ENCODE peak calls at places on chromosomes 7 and 10, in four cellular contexts. S, Q, F and Y are unnamed samples.

GRCh38 chr7:30278849-30279505 is 5.4 kb upstream of the ZNRF2 start:
- DNase-seq in F (no peak), Q (no peak), S (no peak), Y (no peak)

GRCh38 chr10:102410427-102411073 is 8.0 kb downstream of the PSD start:
- DNase-seq in S (peak), F (no peak), Q (no peak), Y (no peak)

GRCh38 chr10:65793738-65794425 is 1132.0 kb upstream of the LRRTM3 start:
- DNase-seq in F (no peak), Q (no peak), S (no peak), Y (no peak)

GRCh38 chr7:22723171-22723601 is 3.8 kb upstream of the IL6 start:
- DNase-seq in S (peak), F (no peak), Q (peak), Y (no peak)

GRCh38 chr10:46251857-46252847 is 34.6 kb upstream of the ANTXRL start:
- DNase-seq in F (no peak), S (peak), Q (no peak), Y (no peak)

GRCh38 chr7:946256-946996 is 8.1 kb downstream of the ADAP1 start:
- DNase-seq in Q (no peak), S (peak), F (no peak), Y (no peak)

GRCh38 chr10:93894516-93895378 is 969 bp downstream of the SLC35G1 start:
- DNase-seq in S (no peak), F (no peak), Q (no peak), Y (no peak)

GRCh38 chr10:73110345-73110849 is at the start of gene NUDT13:
- DNase-seq in Q (peak), F (peak), S (peak), Y (no peak)

GRCh38 chr7:36602975-36603887 is 121.1 kb downstream of the AOAH start:
- DNase-seq in Q (no peak), F (no peak), S (no peak), Y (no peak)

GRCh38 chr10:87095241-87095945 is 387 bp downstream of the SHLD2 start:
- DNase-seq in F (peak), S (peak), Q (peak), Y (no peak)

GRCh38 chr7:105920766-105921165 is 42.3 kb upstream of the CDHR3 start:
- DNase-seq in F (no peak), Q (peak), S (no peak), Y (no peak)

GRCh38 chr7:81744389-81744788 is 25.5 kb downstream of the HGF start:
- DNase-seq in Q (no peak), S (no peak), F (no peak), Y (no peak)

GRCh38 chr7:27917774-27918314 is 177.9 kb downstream of the TAX1BP1 start:
- DNase-seq in Q (peak), F (no peak), S (no peak), Y (no peak)

GRCh38 chr10:100825946-100826660 is 80.7 kb downstream of the PAX2 start:
- DNase-seq in F (no peak), Q (no peak), S (peak), Y (no peak)

GRCh38 chr10:131729361-131729760 is 171.4 kb upstream of the PPP2R2D start:
- DNase-seq in Q (no peak), S (no peak), F (no peak), Y (no peak)

GRCh38 chr10:61110188-61110844 is 166.3 kb upstream of the RHOBTB1 start:
- DNase-seq in Q (peak), F (no peak), S (no peak), Y (no peak)

GRCh38 chr7:129438839-129439640 is 4.8 kb downstream of the STRIP2 start:
- DNase-seq in S (no peak), Q (peak), F (no peak), Y (peak)

GRCh38 chr7:152737833-152738232 is 21.7 kb upstream of the ACTR3B start:
- DNase-seq in Q (no peak), S (no peak), F (no peak), Y (no peak)

GRCh38 chr7:98196706-98197605 is 14.3 kb upstream of the BHLHA15 start:
- DNase-seq in S (no peak), F (no peak), Q (no peak), Y (no peak)

GRCh38 chr7:1144269-1144771 is 15.7 kb downstream of the ZFAND2A start:
- DNase-seq in Q (peak), F (no peak), S (peak), Y (no peak)

GRCh38 chr7:159096736-159097581 is 47.7 kb downstream of the VIPR2 start:
- DNase-seq in S (peak), F (no peak), Q (no peak), Y (no peak)

GRCh38 chr7:99791021-99791420 is 7.0 kb upstream of the CYP3A4 start:
- DNase-seq in F (no peak), S (no peak), Q (peak), Y (peak)

GRCh38 chr10:51422311-51423120 is 276.9 kb downstream of the CSTF2T start:
- DNase-seq in F (no peak), Q (peak), S (peak), Y (no peak)

GRCh38 chr10:104711167-104711765 is 70.2 kb downstream of the SORCS3 start:
- DNase-seq in S (no peak), Q (no peak), F (no peak), Y (no peak)

GRCh38 chr10:104706886-104707285 is 65.8 kb downstream of the SORCS3 start:
- DNase-seq in Q (no peak), S (no peak), F (no peak), Y (peak)

DNA sequence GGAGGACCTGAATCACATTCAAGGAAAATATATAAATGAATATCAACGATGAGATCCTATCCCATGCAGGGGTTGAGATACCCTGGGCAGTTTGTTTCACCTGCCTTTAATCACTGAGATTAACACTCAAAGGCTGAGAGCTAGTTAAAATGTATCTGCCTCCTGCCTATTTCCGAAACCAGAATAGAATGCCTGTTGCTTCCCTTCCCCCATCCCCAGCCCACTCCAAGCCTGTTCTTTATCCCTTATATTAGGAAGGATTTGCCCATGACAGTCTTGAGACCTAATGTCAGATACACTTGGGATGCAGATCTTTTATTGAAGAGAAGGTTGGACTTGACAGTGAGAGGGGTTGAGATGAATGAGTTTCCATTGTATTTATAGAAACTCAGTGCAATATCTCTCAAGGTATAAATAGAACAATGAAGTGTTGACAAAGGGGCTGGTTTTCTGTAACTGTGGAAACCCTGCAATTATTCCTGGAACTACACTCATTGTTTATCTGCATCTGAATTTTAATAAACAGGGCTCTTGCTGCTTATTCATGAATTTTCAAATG is 66.6 kb downstream of the SORCS3 start:
- DNase-seq in F (no peak), S (no peak), Q (no peak), Y (no peak)
- H3K4me3 ChIP-seq in F (no peak), S (no peak), Q (no peak), Y (no peak)

GRCh38 chr7:155002411-155003214 is at the start of gene PAXIP1:
- DNase-seq in Q (no peak), F (no peak), S (peak), Y (no peak)

GRCh38 chr7:155011081-155011480 is 8.2 kb upstream of the PAXIP1 start:
- DNase-seq in F (no peak), Q (no peak), S (no peak), Y (peak)

GRCh38 chr7:155003215-155003999 is 483 bp upstream of the PAXIP1 start:
- DNase-seq in S (peak), F (no peak), Q (peak), Y (no peak)

GRCh38 chr7:155009570-155010157 is 6.7 kb upstream of the PAXIP1 start:
- DNase-seq in S (no peak), Q (no peak), F (no peak), Y (no peak)

DNA sequence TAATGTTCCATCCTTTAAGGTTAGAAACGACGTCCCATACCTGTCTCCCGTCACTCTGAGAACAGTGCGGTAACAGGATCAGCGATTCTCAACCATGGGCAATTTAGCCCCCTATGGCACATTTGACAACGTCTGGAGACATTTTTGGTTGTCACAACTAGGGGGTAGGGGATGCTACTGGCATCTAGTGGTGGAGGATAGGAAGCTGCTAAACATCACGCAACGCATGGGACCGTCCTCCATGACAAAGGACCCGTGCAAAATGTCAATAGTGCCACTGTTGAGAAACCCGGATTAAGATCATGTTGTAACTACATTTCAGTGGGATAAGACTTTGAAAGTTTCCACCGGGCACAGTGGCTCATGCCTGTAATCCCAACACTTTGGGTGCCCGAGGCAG is 5.0 kb upstream of the PAXIP1 start:
- DNase-seq in F (no peak), Q (no peak), S (no peak), Y (no peak)
- TF ChIP-seq CTCF in F (peak), Q (peak), S (no peak), Y (peak)

GRCh38 chr7:24750441-24751055 is 6.7 kb downstream of the GSDME start:
- DNase-seq in S (no peak), Q (peak), F (no peak), Y (no peak)
- H3K4me3 ChIP-seq in S (no peak), Q (no peak), F (no peak), Y (no peak)

GRCh38 chr7:34758111-34758601 is 100.1 kb downstream of the NPSR1 start:
- DNase-seq in Q (no peak), F (no peak), S (no peak), Y (no peak)

GRCh38 chr7:34757570-34758110 is 99.6 kb downstream of the NPSR1 start:
- DNase-seq in Q (no peak), S (no peak), F (no peak), Y (no peak)

GRCh38 chr7:34760271-34760670 is 102.3 kb downstream of the NPSR1 start:
- DNase-seq in S (no peak), Q (no peak), F (no peak), Y (no peak)

GRCh38 chr7:34761627-34762026 is 103.6 kb downstream of the NPSR1 start:
- DNase-seq in Q (no peak), F (no peak), S (no peak), Y (no peak)

DNA sequence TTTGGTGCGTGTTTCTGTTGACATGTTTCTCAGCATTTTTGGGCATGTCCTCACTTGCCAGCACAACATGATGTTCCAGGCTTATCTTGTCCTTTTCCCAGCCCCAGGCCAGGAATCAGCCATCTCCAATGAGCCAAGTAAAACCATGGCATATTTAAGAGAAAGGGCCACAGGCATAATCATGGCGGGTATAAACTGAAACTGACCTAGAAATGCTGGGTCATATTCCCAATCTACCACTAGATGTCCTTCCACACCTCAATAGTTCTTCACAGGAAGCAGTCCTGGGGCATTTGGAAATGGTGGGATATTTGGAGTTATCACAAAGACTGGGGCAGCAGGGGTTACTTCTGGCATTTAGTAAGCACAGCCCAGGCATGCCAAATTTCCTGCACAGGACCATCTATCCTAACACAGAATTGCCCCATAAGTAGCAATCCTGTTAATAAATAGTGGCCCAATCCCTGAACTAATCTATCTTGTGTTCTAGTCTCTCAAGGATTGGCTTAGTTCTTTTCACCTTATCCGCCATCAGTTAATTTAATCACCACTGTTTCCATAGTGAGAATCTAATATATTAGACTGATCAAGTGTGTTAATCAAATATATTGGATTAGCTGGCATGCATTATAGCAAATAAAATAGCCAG is 101.6 kb downstream of the NPSR1 start:
- DNase-seq in Q (peak), F (peak), S (no peak), Y (no peak)
- TF ChIP-seq CTCF in Q (peak), F (peak), S (peak), Y (peak)